ENCODE peak calls at places on chromosomes 1 and 21, in six cellular contexts. U is SK-N-SH, I is H1, A is K562, Q is GM12878, J is HCT116. X is an unnamed sample.

GRCh38 chr1:234961468-234962339 is 166.9 kb downstream of the TOMM20 start:
- DNase-seq in U (no peak), I (no peak), A (no peak), Q (no peak), J (no peak), X (no peak)

GRCh38 chr1:235633220-235633540 is 16.4 kb downstream of the GNG4 start:
- DNase-seq in U (no peak), I (no peak), A (no peak), Q (no peak), J (no peak), X (no peak)

GRCh38 chr1:101992816-101993575 is 3.7 kb downstream of the OLFM3 start:
- DNase-seq in U (no peak), I (no peak), A (no peak), Q (no peak), J (no peak), X (no peak)

GRCh38 chr1:45254490-45254889 is 48.1 kb upstream of the ZSWIM5 start:
- DNase-seq in U (no peak), I (no peak), A (no peak), Q (no peak), J (no peak), X (no peak)

GRCh38 chr1:197395209-197395608 is 127.2 kb downstream of the CRB1 start:
- DNase-seq in U (no peak), I (no peak), A (no peak), Q (no peak), J (no peak), X (no peak)

GRCh38 chr1:98099501-98099900 is 178.7 kb upstream of the DPYD start:
- DNase-seq in U (no peak), I (no peak), A (no peak), Q (no peak), J (no peak), X (no peak)

GRCh38 chr1:10378071-10378841 is 20.6 kb upstream of the PGD start:
- DNase-seq in U (no peak), I (no peak), A (peak; percentile 49), Q (no peak), J (no peak), X (no peak)

GRCh38 chr1:211951856-211952255 is 83.5 kb downstream of the INTS7 start:
- DNase-seq in U (no peak), I (no peak), A (no peak), Q (no peak), J (peak; percentile 28), X (no peak)

GRCh38 chr1:161082996-161083742 is 6.2 kb downstream of the NECTIN4 start:
- DNase-seq in U (peak; percentile 60), I (no peak), A (peak; percentile 73), Q (no peak), J (peak; percentile 89), X (peak; percentile 55)

GRCh38 chr21:23067672-23068071 is 2069.5 kb downstream of the NCAM2 start:
- DNase-seq in U (no peak), I (no peak), A (no peak), Q (no peak), J (no peak), X (no peak)

GRCh38 chr1:243525085-243525487 is 269.2 kb downstream of the SDCCAG8 start:
- DNase-seq in U (no peak), I (no peak), A (no peak), Q (no peak), J (no peak), X (no peak)

GRCh38 chr1:228214921-228215662 is 7.2 kb downstream of the OBSCN start:
- DNase-seq in U (no peak), I (no peak), A (no peak), Q (no peak), J (no peak), X (no peak)

GRCh38 chr1:11176081-11176706 is 13.0 kb upstream of the ANGPTL7 start:
- DNase-seq in U (no peak), I (no peak), A (no peak), Q (no peak), J (no peak), X (no peak)

GRCh38 chr1:154553056-154553822 is 5.2 kb downstream of the UBE2Q1 start:
- DNase-seq in U (no peak), I (no peak), A (no peak), Q (no peak), J (no peak), X (no peak)

GRCh38 chr1:30302808-30303310 is 420.5 kb downstream of the MATN1 start:
- DNase-seq in U (no peak), I (no peak), A (no peak), Q (no peak), J (no peak), X (no peak)

GRCh38 chr1:6001992-6002576 is 9.9 kb upstream of the NPHP4 start:
- DNase-seq in U (peak; percentile 84), I (no peak), A (no peak), Q (no peak), J (no peak), X (peak; percentile 41)

GRCh38 chr1:168390261-168390660 is 109.6 kb downstream of the TBX19 start:
- DNase-seq in U (no peak), I (no peak), A (no peak), Q (no peak), J (no peak), X (no peak)

GRCh38 chr1:240663160-240663879 is 51.4 kb upstream of the GREM2 start:
- DNase-seq in U (no peak), I (no peak), A (no peak), Q (no peak), J (no peak), X (no peak)

GRCh38 chr1:203151362-203152157 is 24.0 kb downstream of the ADORA1 start:
- DNase-seq in U (no peak), I (no peak), A (no peak), Q (no peak), J (no peak), X (no peak)

GRCh38 chr1:9069324-9070100 is at the start of gene SLC2A5:
- DNase-seq in U (no peak), I (no peak), A (no peak), Q (peak; percentile 93), J (no peak), X (no peak)

GRCh38 chr1:210687582-210688279 is 359.0 kb downstream of the HHAT start:
- DNase-seq in U (no peak), I (no peak), A (no peak), Q (no peak), J (no peak), X (no peak)

GRCh38 chr1:212284332-212284743 is 872 bp upstream of the PPP2R5A start:
- DNase-seq in U (no peak), I (no peak), A (no peak), Q (no peak), J (no peak), X (no peak)

GRCh38 chr21:46007498-46007868 is 25.9 kb downstream of the COL6A1 start:
- DNase-seq in U (no peak), I (no peak), A (no peak), Q (no peak), J (no peak), X (no peak)

GRCh38 chr1:207003216-207003615 is 29.3 kb downstream of the C1orf116 start:
- DNase-seq in U (no peak), I (no peak), A (no peak), Q (no peak), J (no peak), X (no peak)

GRCh38 chr1:207002731-207003146 is 29.8 kb downstream of the C1orf116 start:
- DNase-seq in U (no peak), I (no peak), A (no peak), Q (no peak), J (no peak), X (no peak)

GRCh38 chr1:207006914-207007313 is 25.6 kb downstream of the C1orf116 start:
- DNase-seq in U (no peak), I (no peak), A (no peak), Q (no peak), J (no peak), X (no peak)

GRCh38 chr1:207007352-207008033 is 25.1 kb downstream of the C1orf116 start:
- DNase-seq in U (no peak), I (no peak), A (no peak), Q (no peak), J (peak; percentile 85), X (no peak)

GRCh38 chr1:207004931-207005830 is 27.4 kb downstream of the C1orf116 start:
- DNase-seq in U (peak; percentile 51), I (no peak), A (peak; percentile 72), Q (peak; percentile 7), J (peak; percentile 74), X (peak; percentile 89)
- TF ChIP-seq JUND in U (no peak), I (no peak), A (peak; percentile 51), Q (no peak), J (no peak), X (no peak)

GRCh38 chr21:36647279-36648093 is 51.4 kb upstream of the SIM2 start:
- DNase-seq in U (no peak), I (no peak), A (no peak), Q (no peak), J (no peak), X (no peak)
- TF ChIP-seq JUND in U (peak; percentile 14), I (no peak), A (no peak), Q (no peak), J (no peak), X (no peak)

GRCh38 chr1:12634696-12635202 is 9.1 kb upstream of the AADACL4 start:
- DNase-seq in U (no peak), I (no peak), A (peak; percentile 47), Q (no peak), J (no peak), X (no peak)

GRCh38 chr1:12637693-12638092 is 6.2 kb upstream of the AADACL4 start:
- DNase-seq in U (no peak), I (no peak), A (no peak), Q (no peak), J (no peak), X (no peak)

GRCh38 chr1:12640237-12640957 is 3.5 kb upstream of the AADACL4 start:
- DNase-seq in U (no peak), I (no peak), A (no peak), Q (no peak), J (no peak), X (no peak)

GRCh38 chr1:12634156-12634555 is 9.7 kb upstream of the AADACL4 start:
- DNase-seq in U (no peak), I (no peak), A (no peak), Q (no peak), J (no peak), X (no peak)

GRCh38 chr1:12636098-12636950 is 7.6 kb upstream of the AADACL4 start:
- DNase-seq in U (no peak), I (no peak), A (no peak), Q (no peak), J (no peak), X (no peak)
- TF ChIP-seq JUND in U (no peak), I (no peak), A (no peak), Q (no peak), J (no peak), X (no peak)

GRCh38 chr1:29133861-29134694 is 10.4 kb upstream of the TMEM200B start:
- DNase-seq in U (peak; percentile 41), I (no peak), A (no peak), Q (no peak), J (no peak), X (no peak)

GRCh38 chr1:29134695-29135028 is 11.0 kb upstream of the TMEM200B start:
- DNase-seq in U (no peak), I (no peak), A (no peak), Q (no peak), J (no peak), X (no peak)

DNA sequence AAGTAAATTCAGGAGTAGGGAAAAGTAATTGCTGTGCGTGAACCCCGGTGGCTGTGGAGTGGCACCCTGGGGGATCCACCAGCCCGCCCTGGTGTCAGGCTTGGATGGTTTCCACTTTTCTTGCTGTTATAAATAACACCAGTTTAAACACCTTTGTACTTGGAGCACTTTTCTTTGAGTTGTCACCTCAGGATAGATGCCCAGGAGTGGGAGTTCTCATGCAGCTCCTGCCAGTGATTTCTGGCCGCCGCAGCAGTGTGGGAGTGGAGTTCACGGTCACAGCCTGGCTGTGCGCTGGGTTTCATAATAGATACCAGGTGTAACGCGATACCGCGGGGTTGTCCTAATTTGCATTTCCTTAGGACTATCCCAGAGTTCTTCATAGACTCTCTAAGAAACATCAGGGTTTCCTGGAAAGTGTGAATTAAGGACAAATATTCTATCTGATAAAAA is 12.8 kb upstream of the TMEM200B start:
- DNase-seq in U (peak; percentile 37), I (no peak), A (peak; percentile 74), Q (no peak), J (no peak), X (peak; percentile 44)
- TF ChIP-seq JUND in U (no peak), I (no peak), A (no peak), Q (no peak), J (no peak), X (no peak)